ENCODE peak calls at places on chromosomes 2 and 18, in nine cellular contexts. T is uterus, Y is CD14-positive monocyte, F is upper lobe of right lung, A is ovary, B is SW480, D is mucosa of descending colon, E is mucosa of gallbladder, G is sigmoid colon. K is an unnamed sample.

GRCh38 chr2:113276906-113277425 is 1.8 kb downstream of the PAX8 start:
- DNase-seq in G (no peak), B (no peak), T (no peak), Y (no peak), E (no peak), D (no peak), F (no peak), A (no peak), K (no peak)

GRCh38 chr2:31429759-31430438 is 15.4 kb upstream of the XDH start:
- DNase-seq in T (no peak), D (no peak), G (no peak), F (no peak), B (peak), Y (no peak), A (no peak), E (peak), K (no peak)

GRCh38 chr2:136381722-136382633 is 264.0 kb upstream of the CXCR4 start:
- DNase-seq in D (peak), T (no peak), Y (peak), E (peak), B (no peak), G (no peak), F (no peak), A (no peak), K (no peak)

GRCh38 chr2:545228-545627 is 132.0 kb downstream of the TMEM18 start:
- DNase-seq in Y (no peak), F (no peak), D (no peak), G (no peak), T (no peak), E (no peak), B (no peak), A (no peak), K (no peak)

GRCh38 chr2:224268441-224268840 is 133.5 kb downstream of the FAM124B start:
- DNase-seq in T (no peak), Y (no peak), A (no peak), B (peak), F (no peak), G (no peak), E (no peak), D (no peak), K (no peak)

GRCh38 chr2:166516712-166517303 is 22.8 kb upstream of the SCN7A start:
- DNase-seq in Y (no peak), A (peak), T (peak), F (peak), B (peak), E (peak), D (no peak), G (no peak), K (peak)

GRCh38 chr2:99977947-99978346 is 164.4 kb downstream of the AFF3 start:
- DNase-seq in Y (no peak), T (no peak), G (no peak), A (no peak), B (no peak), D (no peak), E (no peak), F (no peak), K (no peak)

GRCh38 chr18:80171190-80171872 is 62.3 kb downstream of the ADNP2 start:
- DNase-seq in E (peak), B (no peak), F (peak), A (peak), Y (no peak), T (peak), G (no peak), D (no peak), K (no peak)

GRCh38 chr2:121796239-121796638 is 40.8 kb downstream of the TSN start:
- DNase-seq in D (no peak), G (no peak), A (no peak), F (no peak), E (no peak), B (no peak), Y (no peak), T (no peak), K (no peak)

GRCh38 chr2:62627667-62628066 is 77.8 kb upstream of the EHBP1 start:
- DNase-seq in B (no peak), T (no peak), A (no peak), E (no peak), Y (no peak), F (no peak), G (no peak), D (no peak), K (no peak)

GRCh38 chr18:69935319-69936190 is 12.1 kb downstream of the CD226 start:
- DNase-seq in F (no peak), B (peak), D (peak), A (no peak), T (no peak), E (peak), Y (no peak), G (no peak), K (no peak)

GRCh38 chr2:236877972-236878371 is 207.7 kb upstream of the COPS8 start:
- DNase-seq in G (no peak), T (no peak), B (no peak), E (no peak), A (no peak), Y (no peak), D (no peak), F (no peak), K (no peak)

GRCh38 chr2:145017149-145017548 is 497.2 kb upstream of the ZEB2 start:
- DNase-seq in G (no peak), Y (no peak), D (no peak), A (no peak), B (no peak), T (no peak), F (no peak), E (no peak), K (no peak)

GRCh38 chr2:36413218-36413617 is 57.6 kb downstream of the CRIM1 start:
- DNase-seq in E (no peak), F (no peak), A (no peak), T (no peak), B (no peak), Y (no peak), D (no peak), G (no peak), K (no peak)

GRCh38 chr18:77501266-77501665 is 251.6 kb downstream of the GALR1 start:
- DNase-seq in T (no peak), D (no peak), F (no peak), B (no peak), G (no peak), Y (no peak), E (no peak), A (no peak), K (no peak)

GRCh38 chr2:149537098-149537726 is 50.4 kb downstream of the MMADHC start:
- DNase-seq in Y (no peak), A (no peak), E (no peak), G (no peak), F (no peak), T (no peak), B (no peak), D (no peak), K (no peak)

GRCh38 chr18:79372461-79372860 is 23.3 kb upstream of the NFATC1 start:
- DNase-seq in A (no peak), Y (no peak), B (no peak), F (no peak), T (no peak), D (no peak), G (no peak), E (no peak), K (no peak)

GRCh38 chr2:144111443-144111842 is 408.5 kb downstream of the ZEB2 start:
- DNase-seq in A (no peak), D (no peak), F (no peak), E (no peak), Y (no peak), T (no peak), G (no peak), B (no peak), K (no peak)

GRCh38 chr2:37782155-37782673 is 110.8 kb upstream of the CDC42EP3 start:
- DNase-seq in G (no peak), D (no peak), Y (no peak), F (no peak), B (no peak), E (no peak), A (no peak), T (no peak), K (no peak)

GRCh38 chr2:207802650-207803049 is 32.9 kb upstream of the FZD5 start:
- DNase-seq in B (no peak), T (no peak), E (no peak), F (no peak), D (no peak), Y (no peak), A (no peak), G (no peak), K (no peak)

GRCh38 chr2:232526296-232527055 is 516 bp downstream of the CHRND start:
- DNase-seq in D (peak), E (no peak), G (no peak), B (peak), T (no peak), F (no peak), Y (no peak), A (no peak), K (no peak)

GRCh38 chr2:201362396-201362795 is 5.3 kb upstream of the FLACC1 start:
- DNase-seq in F (no peak), Y (no peak), A (no peak), B (no peak), G (no peak), D (no peak), T (no peak), E (no peak), K (no peak)